ENCODE peak calls at places on chromosomes 13 and 19, in eight cellular contexts. J is stimulated activated CD8-positive, alpha-beta memory T cell treated with anti-CD3 and anti-CD28 coated beads, Interleukin-2, amount 100 ng/mL, for 48 hours; T is left cardiac atrium; E is GM12892; R is NCI-H1048; Z is astrocyte of the spinal cord; S is H1; C is anterior cingulate cortex. A is an unnamed sample.

GRCh38 chr19:18274303-18274775 is at the start of gene IQCN:
- DNase-seq in E (no peak), Z (peak), C (no peak), R (no peak), J (no peak), S (no peak), T (peak), A (no peak)

GRCh38 chr19:24159707-24160106 is 72.7 kb downstream of the ZNF254 start:
- DNase-seq in E (no peak), Z (no peak), J (no peak), C (no peak), R (no peak), S (no peak), T (no peak), A (no peak)

GRCh38 chr19:40612831-40613668 is 11.9 kb downstream of the LTBP4 start:
- DNase-seq in S (peak), Z (peak), J (peak), E (peak), C (no peak), R (no peak), T (peak), A (no peak)

GRCh38 chr19:11166281-11167142 is 10.9 kb upstream of the SPC24 start:
- DNase-seq in S (no peak), Z (no peak), R (no peak), E (no peak), C (no peak), T (peak), J (no peak), A (no peak)

GRCh38 chr19:1872807-1873523 is 9.6 kb upstream of the KLF16 start:
- DNase-seq in Z (no peak), S (no peak), J (no peak), E (no peak), T (no peak), R (no peak), C (no peak), A (no peak)

GRCh38 chr19:32868206-32868950 is 1.2 kb downstream of the SLC7A9 start:
- DNase-seq in R (no peak), J (no peak), E (no peak), T (no peak), Z (no peak), S (no peak), C (no peak), A (no peak)

GRCh38 chr13:36038785-36039415 is 92.3 kb downstream of the DCLK1 start:
- DNase-seq in Z (no peak), C (no peak), J (no peak), E (no peak), T (no peak), R (no peak), S (no peak), A (no peak)

GRCh38 chr19:39238209-39238608 is 6.6 kb downstream of the IFNL3 start:
- DNase-seq in J (no peak), T (no peak), Z (no peak), S (no peak), R (no peak), E (no peak), C (no peak), A (no peak)

GRCh38 chr19:7705387-7706187 is 3.7 kb upstream of the FCER2 start:
- DNase-seq in E (peak), C (no peak), J (peak), R (no peak), Z (no peak), S (no peak), T (peak), A (no peak)

GRCh38 chr13:32059511-32059984 is 28.0 kb downstream of the FRY start:
- DNase-seq in J (no peak), C (no peak), E (no peak), R (no peak), S (no peak), T (no peak), Z (no peak), A (no peak)

GRCh38 chr19:16338470-16339360 is 14.1 kb downstream of the KLF2 start:
- DNase-seq in R (no peak), S (no peak), C (no peak), J (no peak), E (peak), Z (peak), T (peak), A (no peak)

GRCh38 chr13:21478881-21479808 is 20.0 kb upstream of the ZDHHC20 start:
- DNase-seq in R (peak), T (no peak), J (no peak), E (no peak), C (peak), S (no peak), Z (peak), A (no peak)

GRCh38 chr19:12937243-12938053 is 961 bp upstream of the CALR start:
- DNase-seq in S (peak), R (no peak), C (peak), E (no peak), Z (no peak), T (no peak), J (no peak), A (no peak)

GRCh38 chr19:55273978-55274707 is 5.8 kb downstream of the HSPBP1 start:
- DNase-seq in J (no peak), T (no peak), Z (no peak), S (no peak), C (no peak), R (no peak), E (no peak), A (no peak)

GRCh38 chr19:32265991-32266390 is 79.4 kb upstream of the ZNF507 start:
- DNase-seq in Z (no peak), T (no peak), E (no peak), C (no peak), J (no peak), R (no peak), S (no peak), A (no peak)

GRCh38 chr19:48645652-48646191 is at the start of gene CA11:
- DNase-seq in Z (no peak), S (peak), R (no peak), C (no peak), T (no peak), J (no peak), E (no peak), A (peak)

GRCh38 chr19:55809381-55810058 is 22.3 kb downstream of the NLRP11 start:
- DNase-seq in C (no peak), T (peak), E (peak), J (peak), R (peak), Z (peak), S (peak), A (no peak)

GRCh38 chr13:96082640-96083039 is 7.3 kb upstream of the HS6ST3 start:
- DNase-seq in R (no peak), E (no peak), Z (no peak), S (no peak), T (no peak), C (no peak), J (no peak), A (no peak)

GRCh38 chr19:47110521-47111080 is 3.0 kb downstream of the ZC3H4 start:
- DNase-seq in R (no peak), E (no peak), C (no peak), T (no peak), J (no peak), S (no peak), Z (no peak), A (no peak)

GRCh38 chr19:2428027-2428690 is 773 bp upstream of the TIMM13 start:
- DNase-seq in E (no peak), C (no peak), R (no peak), J (no peak), Z (no peak), T (no peak), S (peak), A (no peak)

GRCh38 chr13:20772401-20773131 is 1.2 kb downstream of the EEF1AKMT1 start:
- DNase-seq in J (no peak), T (no peak), Z (no peak), E (no peak), C (no peak), S (no peak), R (no peak), A (no peak)

GRCh38 chr19:36257512-36257876 is 42.6 kb downstream of the ZNF146 start:
- DNase-seq in J (no peak), E (no peak), C (peak), T (peak), R (no peak), Z (no peak), S (peak), A (peak)

GRCh38 chr19:42254083-42254849 is 662 bp downstream of the ERF start:
- DNase-seq in Z (peak), C (peak), J (peak), T (peak), R (no peak), S (peak), E (peak), A (peak)

GRCh38 chr13:21785990-21786389 is 115.1 kb downstream of the FGF9 start:
- DNase-seq in S (no peak), Z (no peak), R (no peak), C (no peak), T (no peak), J (no peak), E (no peak), A (no peak)

GRCh38 chr19:39408392-39409206 is 2.0 kb downstream of the ZFP36 start:
- DNase-seq in R (no peak), E (no peak), T (no peak), C (no peak), J (no peak), Z (peak), S (peak), A (peak)

GRCh38 chr13:34356686-34357434 is 538.9 kb downstream of the RFC3 start:
- DNase-seq in T (no peak), R (no peak), E (no peak), S (no peak), Z (no peak), J (no peak), C (no peak), A (no peak)

GRCh38 chr13:80105350-80105749 is 235.6 kb downstream of the SPRY2 start:
- DNase-seq in R (no peak), C (no peak), T (no peak), J (no peak), S (no peak), Z (no peak), E (no peak), A (no peak)

GRCh38 chr19:49064768-49065611 is at the start of gene NTF4:
- DNase-seq in T (no peak), C (no peak), J (no peak), R (no peak), S (peak), E (no peak), Z (no peak), A (no peak)

GRCh38 chr19:58181902-58182576 is 822 bp upstream of the ZNF274 start:
- DNase-seq in R (peak), E (no peak), J (peak), T (peak), C (no peak), S (peak), Z (no peak), A (no peak)

GRCh38 chr13:52454459-52454824 is 836 bp upstream of the CKAP2 start:
- DNase-seq in E (peak), R (no peak), Z (peak), T (no peak), J (no peak), C (no peak), S (no peak), A (no peak)

GRCh38 chr19:41915248-41916032 is 12.8 kb downstream of the ERFL start:
- DNase-seq in J (no peak), S (no peak), T (no peak), R (no peak), C (no peak), Z (no peak), E (no peak), A (no peak)

GRCh38 chr19:47228168-47228936 is 2.6 kb downstream of the BBC3 start:
- DNase-seq in S (peak), R (no peak), Z (peak), C (no peak), T (peak), E (no peak), J (no peak), A (no peak)

GRCh38 chr19:17302391-17303166 is 646 bp downstream of the ABHD8 start:
- DNase-seq in T (no peak), S (peak), C (no peak), R (no peak), Z (no peak), J (no peak), E (no peak), A (no peak)

GRCh38 chr13:61880576-61881283 is 465.1 kb upstream of the PCDH20 start:
- DNase-seq in S (no peak), C (no peak), J (no peak), Z (peak), R (peak), T (no peak), E (no peak), A (no peak)